ENCODE peak calls at places on chromosomes 4 and X, in six cellular contexts. One of them, this sample, is unnamed. For H3K9me3 and H3K36me3, the result is how much of the 10 kb centered on the place peaks cover.

GRCh38 chrX:52359614-52360232 is 9.1 kb upstream of the XAGE2 start:
- DNase-seq in PC-3: peak
- DNase-seq in heart right ventricle: no peak
- DNase-seq in pancreas: no peak
- DNase-seq in kidney: no peak
- DNase-seq in naive thymus-derived CD4-positive, alpha-beta T cell: no peak
- DNase-seq in this sample: no peak

GRCh38 chr4:167854881-167855280 is 237.5 kb upstream of the ANXA10 start:
- DNase-seq in PC-3: no peak
- DNase-seq in heart right ventricle: no peak
- DNase-seq in pancreas: no peak
- DNase-seq in kidney: no peak
- DNase-seq in naive thymus-derived CD4-positive, alpha-beta T cell: no peak
- DNase-seq in this sample: no peak

GRCh38 chr4:78002260-78002659 is 54.9 kb upstream of the FRAS1 start:
- DNase-seq in PC-3: no peak
- DNase-seq in heart right ventricle: no peak
- DNase-seq in pancreas: no peak
- DNase-seq in kidney: no peak
- DNase-seq in naive thymus-derived CD4-positive, alpha-beta T cell: no peak
- DNase-seq in this sample: no peak

GRCh38 chr4:178296669-178297068 is 854.4 kb upstream of the AGA start:
- DNase-seq in PC-3: peak
- DNase-seq in heart right ventricle: no peak
- DNase-seq in pancreas: no peak
- DNase-seq in kidney: no peak
- DNase-seq in naive thymus-derived CD4-positive, alpha-beta T cell: no peak
- DNase-seq in this sample: no peak

GRCh38 chrX:6021316-6022091 is 207.2 kb downstream of the NLGN4X start:
- DNase-seq in PC-3: peak
- DNase-seq in heart right ventricle: no peak
- DNase-seq in pancreas: no peak
- DNase-seq in kidney: no peak
- DNase-seq in naive thymus-derived CD4-positive, alpha-beta T cell: no peak
- DNase-seq in this sample: peak

GRCh38 chr4:109315818-109316217 is 13.4 kb upstream of the COL25A1 start:
- DNase-seq in PC-3: no peak
- DNase-seq in heart right ventricle: no peak
- DNase-seq in pancreas: no peak
- DNase-seq in kidney: no peak
- DNase-seq in naive thymus-derived CD4-positive, alpha-beta T cell: no peak
- DNase-seq in this sample: peak

GRCh38 chr4:26459054-26459755 is 31.1 kb downstream of the CCKAR start:
- DNase-seq in PC-3: peak
- DNase-seq in heart right ventricle: no peak
- DNase-seq in pancreas: no peak
- DNase-seq in kidney: no peak
- DNase-seq in naive thymus-derived CD4-positive, alpha-beta T cell: peak
- DNase-seq in this sample: peak

GRCh38 chrX:41889317-41890025 is 33.9 kb downstream of the CASK start:
- DNase-seq in PC-3: peak
- DNase-seq in heart right ventricle: no peak
- DNase-seq in pancreas: no peak
- DNase-seq in kidney: no peak
- DNase-seq in naive thymus-derived CD4-positive, alpha-beta T cell: no peak
- DNase-seq in this sample: no peak

GRCh38 chr4:52243367-52243766 is 192.3 kb downstream of the SPATA18 start:
- DNase-seq in PC-3: no peak
- DNase-seq in heart right ventricle: no peak
- DNase-seq in pancreas: no peak
- DNase-seq in kidney: no peak
- DNase-seq in naive thymus-derived CD4-positive, alpha-beta T cell: no peak
- DNase-seq in this sample: no peak

GRCh38 chrX:111352424-111352823 is 59.6 kb downstream of the DCX start:
- DNase-seq in PC-3: peak
- DNase-seq in heart right ventricle: peak
- DNase-seq in pancreas: no peak
- DNase-seq in kidney: no peak
- DNase-seq in naive thymus-derived CD4-positive, alpha-beta T cell: no peak
- DNase-seq in this sample: no peak

GRCh38 chr4:141099326-141099725 is 33.9 kb downstream of the RNF150 start:
- DNase-seq in PC-3: no peak
- DNase-seq in heart right ventricle: no peak
- DNase-seq in pancreas: no peak
- DNase-seq in kidney: no peak
- DNase-seq in naive thymus-derived CD4-positive, alpha-beta T cell: no peak
- DNase-seq in this sample: no peak

GRCh38 chr4:22363071-22363470 is 152.8 kb downstream of the ADGRA3 start:
- DNase-seq in PC-3: peak
- DNase-seq in heart right ventricle: no peak
- DNase-seq in pancreas: no peak
- DNase-seq in kidney: no peak
- DNase-seq in naive thymus-derived CD4-positive, alpha-beta T cell: no peak
- DNase-seq in this sample: no peak

DNA sequence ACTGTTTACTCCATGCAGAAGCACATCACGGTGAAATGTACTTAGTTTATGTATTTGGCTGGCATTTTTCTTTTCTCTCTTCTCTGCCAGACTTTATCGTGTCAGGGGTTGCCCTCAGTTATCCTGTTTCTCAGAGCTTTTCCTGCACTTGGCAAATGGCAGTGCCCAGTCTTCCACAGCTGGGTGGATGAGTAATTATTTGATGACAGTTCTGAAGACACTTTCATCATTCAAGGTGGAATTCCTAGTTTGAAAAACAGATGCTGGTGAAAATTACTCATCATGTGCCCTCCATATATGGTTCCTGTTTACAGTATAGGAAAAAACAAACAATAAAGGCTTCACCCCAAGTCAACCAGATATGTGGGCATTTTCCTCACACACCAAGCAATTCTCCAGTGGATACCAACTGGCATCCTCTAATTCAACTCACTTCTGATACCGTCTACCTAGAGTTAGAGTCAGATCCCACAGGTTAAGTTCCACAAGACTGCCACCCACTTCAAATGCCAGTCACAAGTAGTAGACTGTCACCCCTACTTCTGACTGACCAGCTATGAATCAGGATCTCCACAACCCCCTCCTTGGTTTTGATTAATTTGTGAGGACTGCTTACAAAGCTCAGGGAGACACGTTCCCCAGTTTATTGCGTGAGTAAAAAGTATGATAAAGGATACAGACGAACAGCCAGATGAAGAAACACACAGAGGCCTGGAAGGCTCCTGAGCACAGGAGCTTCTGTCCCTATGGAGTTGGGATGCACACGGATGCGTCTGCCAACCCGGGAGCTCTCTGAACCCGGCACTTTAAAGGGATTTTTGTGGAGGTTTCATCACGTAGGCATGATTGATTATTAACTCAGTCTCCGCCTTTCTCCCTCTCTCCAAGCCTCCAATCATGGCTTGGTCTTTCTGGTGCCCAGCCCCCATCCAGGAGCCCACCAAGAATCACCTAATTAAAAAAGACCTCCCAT is 72.9 kb downstream of the CLDN34 start:
- DNase-seq in PC-3: peak
- DNase-seq in heart right ventricle: no peak
- DNase-seq in pancreas: no peak
- DNase-seq in kidney: no peak
- DNase-seq in naive thymus-derived CD4-positive, alpha-beta T cell: no peak
- DNase-seq in this sample: no peak
- H3K4me3 ChIP-seq in PC-3: no peak
- H3K4me3 ChIP-seq in heart right ventricle: no peak
- H3K4me3 ChIP-seq in pancreas: no peak
- H3K4me3 ChIP-seq in kidney: no peak
- H3K4me3 ChIP-seq in naive thymus-derived CD4-positive, alpha-beta T cell: no peak
- H3K4me3 ChIP-seq in this sample: no peak

GRCh38 chr4:135598151-135598550 is 1396.6 kb upstream of the PABPC4L start:
- DNase-seq in PC-3: no peak
- DNase-seq in heart right ventricle: no peak
- DNase-seq in pancreas: no peak
- DNase-seq in kidney: no peak
- DNase-seq in naive thymus-derived CD4-positive, alpha-beta T cell: no peak
- DNase-seq in this sample: no peak
- H3K9me3 ChIP-seq in PC-3: under half
- H3K9me3 ChIP-seq in heart right ventricle: half or more
- H3K9me3 ChIP-seq in pancreas: under half
- H3K9me3 ChIP-seq in kidney: under half
- H3K9me3 ChIP-seq in naive thymus-derived CD4-positive, alpha-beta T cell: under half
- H3K9me3 ChIP-seq in this sample: under half

DNA sequence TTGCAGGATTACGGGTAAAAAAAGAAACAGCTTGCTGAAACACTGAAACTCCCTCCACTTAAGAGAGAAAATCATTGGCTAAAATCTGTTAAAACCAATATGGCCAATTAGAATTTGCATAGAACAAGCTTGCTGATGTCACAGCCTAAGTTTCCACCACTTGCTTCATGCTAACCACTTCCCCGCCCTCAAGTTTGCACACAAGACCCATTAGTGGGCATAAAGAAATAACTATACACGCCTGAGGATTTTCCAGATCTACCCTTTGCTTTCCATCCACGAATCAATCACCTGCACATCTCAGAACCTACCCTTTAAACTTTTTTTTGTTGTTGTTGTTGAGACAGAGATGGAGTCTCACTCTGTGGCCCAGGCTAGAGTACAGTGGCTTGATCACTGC is 42.7 kb upstream of the PHEX start:
- DNase-seq in PC-3: no peak
- DNase-seq in heart right ventricle: no peak
- DNase-seq in pancreas: no peak
- DNase-seq in kidney: no peak
- DNase-seq in naive thymus-derived CD4-positive, alpha-beta T cell: no peak
- DNase-seq in this sample: no peak
- H3K36me3 ChIP-seq in PC-3: under half
- H3K36me3 ChIP-seq in heart right ventricle: under half
- H3K36me3 ChIP-seq in pancreas: under half
- H3K36me3 ChIP-seq in kidney: under half
- H3K36me3 ChIP-seq in naive thymus-derived CD4-positive, alpha-beta T cell: under half
- H3K36me3 ChIP-seq in this sample: half or more

DNA sequence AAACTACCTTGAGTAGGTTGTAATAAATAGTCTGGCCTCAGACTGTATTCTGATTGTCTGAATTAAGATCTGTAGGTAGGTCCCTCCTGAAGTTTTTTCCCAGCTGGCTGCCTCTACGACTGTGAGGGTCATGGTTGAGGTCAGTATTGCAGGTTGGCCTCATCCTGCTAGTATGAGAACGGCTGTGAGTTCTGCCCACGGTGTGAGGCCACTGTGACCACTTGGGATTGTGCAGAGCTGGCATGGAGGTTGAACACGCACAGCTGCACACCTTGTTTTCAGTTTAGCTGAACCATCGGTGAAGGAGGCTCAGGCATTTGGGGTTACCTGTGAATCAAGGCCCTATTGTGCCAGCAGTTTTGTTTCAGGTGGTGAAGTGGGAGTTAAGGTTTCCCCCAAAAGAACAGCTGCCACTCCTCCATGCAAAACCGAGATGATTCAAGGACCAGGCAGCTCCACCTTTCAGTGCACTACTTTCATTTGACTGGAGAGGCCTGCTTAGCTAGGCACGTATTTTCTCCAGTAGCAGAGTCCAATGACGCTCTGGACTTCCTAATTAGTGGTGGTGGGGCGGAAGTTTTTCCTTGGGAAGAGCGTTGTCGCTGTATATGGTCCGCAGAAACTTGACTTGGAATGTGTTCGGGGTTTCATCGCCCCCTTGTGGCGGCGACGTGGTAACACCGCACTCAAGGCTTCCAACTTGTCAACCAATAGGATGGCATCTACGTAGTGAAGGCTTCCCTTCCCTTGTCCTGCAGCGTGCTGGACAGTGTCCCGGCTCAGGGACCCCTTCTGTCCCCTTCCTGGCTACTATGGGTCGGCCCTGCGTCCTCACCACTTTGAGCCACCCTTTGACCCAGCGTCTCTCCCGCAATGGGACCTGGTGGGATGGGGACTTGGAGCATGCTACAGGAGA is 13.8 kb downstream of the CMC4 start:
- DNase-seq in PC-3: peak
- DNase-seq in heart right ventricle: peak
- DNase-seq in pancreas: peak
- DNase-seq in kidney: peak
- DNase-seq in naive thymus-derived CD4-positive, alpha-beta T cell: peak
- DNase-seq in this sample: peak
- H3K4me3 ChIP-seq in PC-3: no peak
- H3K4me3 ChIP-seq in heart right ventricle: no peak
- H3K4me3 ChIP-seq in pancreas: no peak
- H3K4me3 ChIP-seq in kidney: peak
- H3K4me3 ChIP-seq in naive thymus-derived CD4-positive, alpha-beta T cell: peak
- H3K4me3 ChIP-seq in this sample: no peak